ENCODE peak calls at places on chromosomes 13 and 19, in eight cellular contexts. One of them, this sample, is unnamed.

GRCh38 chr19:5154129-5154798 is 185.4 kb downstream of the KDM4B start:
- DNase-seq in upper lobe of right lung: peak
- DNase-seq in uterus: peak
- DNase-seq in progenitor cell of endocrine pancreas: peak
- DNase-seq in sigmoid colon: peak
- DNase-seq in cardiac fibroblast: peak
- DNase-seq in ascending aorta: no peak
- DNase-seq in astrocyte of the spinal cord: no peak
- DNase-seq in this sample: peak

GRCh38 chr13:36369268-36370107 is 23.3 kb upstream of the SPART start:
- DNase-seq in sigmoid colon: no peak
- DNase-seq in cardiac fibroblast: peak
- DNase-seq in astrocyte of the spinal cord: peak
- DNase-seq in ascending aorta: no peak
- DNase-seq in upper lobe of right lung: no peak
- DNase-seq in uterus: no peak
- DNase-seq in progenitor cell of endocrine pancreas: no peak
- DNase-seq in this sample: no peak

GRCh38 chr13:48892311-48892710 is 83.4 kb upstream of the FNDC3A start:
- DNase-seq in sigmoid colon: no peak
- DNase-seq in progenitor cell of endocrine pancreas: no peak
- DNase-seq in upper lobe of right lung: no peak
- DNase-seq in uterus: no peak
- DNase-seq in cardiac fibroblast: peak
- DNase-seq in astrocyte of the spinal cord: peak
- DNase-seq in ascending aorta: no peak
- DNase-seq in this sample: no peak

GRCh38 chr19:5225486-5226345 is 114.9 kb downstream of the PTPRS start:
- DNase-seq in progenitor cell of endocrine pancreas: peak
- DNase-seq in sigmoid colon: no peak
- DNase-seq in astrocyte of the spinal cord: no peak
- DNase-seq in upper lobe of right lung: no peak
- DNase-seq in uterus: no peak
- DNase-seq in cardiac fibroblast: no peak
- DNase-seq in ascending aorta: no peak
- DNase-seq in this sample: no peak

GRCh38 chr19:28075229-28075628 is 1137.7 kb downstream of the UQCRFS1 start:
- DNase-seq in progenitor cell of endocrine pancreas: no peak
- DNase-seq in uterus: no peak
- DNase-seq in ascending aorta: no peak
- DNase-seq in sigmoid colon: no peak
- DNase-seq in cardiac fibroblast: no peak
- DNase-seq in astrocyte of the spinal cord: no peak
- DNase-seq in upper lobe of right lung: no peak
- DNase-seq in this sample: no peak

GRCh38 chr19:7971553-7972520 is 28.4 kb upstream of the TIMM44 start:
- DNase-seq in progenitor cell of endocrine pancreas: no peak
- DNase-seq in upper lobe of right lung: no peak
- DNase-seq in astrocyte of the spinal cord: no peak
- DNase-seq in cardiac fibroblast: no peak
- DNase-seq in sigmoid colon: no peak
- DNase-seq in uterus: no peak
- DNase-seq in ascending aorta: no peak
- DNase-seq in this sample: no peak

GRCh38 chr13:104256701-104257100 is 1190.5 kb upstream of the SLC10A2 start:
- DNase-seq in sigmoid colon: no peak
- DNase-seq in progenitor cell of endocrine pancreas: no peak
- DNase-seq in ascending aorta: no peak
- DNase-seq in upper lobe of right lung: no peak
- DNase-seq in uterus: no peak
- DNase-seq in astrocyte of the spinal cord: no peak
- DNase-seq in cardiac fibroblast: no peak
- DNase-seq in this sample: no peak

GRCh38 chr19:51102991-51103390 is 5.2 kb downstream of the CTU1 start:
- DNase-seq in cardiac fibroblast: no peak
- DNase-seq in progenitor cell of endocrine pancreas: no peak
- DNase-seq in astrocyte of the spinal cord: no peak
- DNase-seq in upper lobe of right lung: no peak
- DNase-seq in sigmoid colon: no peak
- DNase-seq in ascending aorta: no peak
- DNase-seq in uterus: no peak
- DNase-seq in this sample: no peak

GRCh38 chr13:106156468-106156867 is 379.0 kb downstream of the EFNB2 start:
- DNase-seq in ascending aorta: no peak
- DNase-seq in uterus: no peak
- DNase-seq in sigmoid colon: no peak
- DNase-seq in astrocyte of the spinal cord: peak
- DNase-seq in upper lobe of right lung: no peak
- DNase-seq in cardiac fibroblast: peak
- DNase-seq in progenitor cell of endocrine pancreas: no peak
- DNase-seq in this sample: no peak

GRCh38 chr19:33508431-33508830 is 13.2 kb downstream of the PEPD start:
- DNase-seq in progenitor cell of endocrine pancreas: no peak
- DNase-seq in astrocyte of the spinal cord: no peak
- DNase-seq in sigmoid colon: no peak
- DNase-seq in ascending aorta: no peak
- DNase-seq in cardiac fibroblast: no peak
- DNase-seq in upper lobe of right lung: no peak
- DNase-seq in uterus: no peak
- DNase-seq in this sample: no peak

GRCh38 chr19:9073806-9074205 is 13.1 kb upstream of the OR1M1 start:
- DNase-seq in sigmoid colon: no peak
- DNase-seq in upper lobe of right lung: no peak
- DNase-seq in progenitor cell of endocrine pancreas: no peak
- DNase-seq in uterus: no peak
- DNase-seq in cardiac fibroblast: no peak
- DNase-seq in astrocyte of the spinal cord: no peak
- DNase-seq in ascending aorta: no peak
- DNase-seq in this sample: no peak

GRCh38 chr19:33678796-33679195 is 57.0 kb downstream of the CHST8 start:
- DNase-seq in sigmoid colon: peak
- DNase-seq in upper lobe of right lung: peak
- DNase-seq in progenitor cell of endocrine pancreas: no peak
- DNase-seq in astrocyte of the spinal cord: no peak
- DNase-seq in uterus: no peak
- DNase-seq in ascending aorta: no peak
- DNase-seq in cardiac fibroblast: no peak
- DNase-seq in this sample: no peak

GRCh38 chr19:7869453-7869909 is 4.7 kb downstream of the PRR36 start:
- DNase-seq in progenitor cell of endocrine pancreas: no peak
- DNase-seq in sigmoid colon: no peak
- DNase-seq in astrocyte of the spinal cord: no peak
- DNase-seq in cardiac fibroblast: peak
- DNase-seq in upper lobe of right lung: peak
- DNase-seq in uterus: peak
- DNase-seq in ascending aorta: no peak
- DNase-seq in this sample: peak

GRCh38 chr19:48511800-48512503 is at the start of gene LMTK3:
- DNase-seq in sigmoid colon: no peak
- DNase-seq in ascending aorta: no peak
- DNase-seq in astrocyte of the spinal cord: no peak
- DNase-seq in uterus: no peak
- DNase-seq in upper lobe of right lung: no peak
- DNase-seq in cardiac fibroblast: peak
- DNase-seq in progenitor cell of endocrine pancreas: no peak
- DNase-seq in this sample: no peak

GRCh38 chr13:102724923-102725322 is 30.1 kb upstream of the METTL21C start:
- DNase-seq in progenitor cell of endocrine pancreas: no peak
- DNase-seq in cardiac fibroblast: peak
- DNase-seq in astrocyte of the spinal cord: peak
- DNase-seq in uterus: no peak
- DNase-seq in sigmoid colon: no peak
- DNase-seq in upper lobe of right lung: no peak
- DNase-seq in ascending aorta: no peak
- DNase-seq in this sample: no peak

GRCh38 chr19:10096615-10096963 is 5.9 kb downstream of the ANGPTL6 start:
- DNase-seq in astrocyte of the spinal cord: no peak
- DNase-seq in upper lobe of right lung: no peak
- DNase-seq in progenitor cell of endocrine pancreas: no peak
- DNase-seq in ascending aorta: no peak
- DNase-seq in uterus: no peak
- DNase-seq in cardiac fibroblast: no peak
- DNase-seq in sigmoid colon: no peak
- DNase-seq in this sample: no peak

GRCh38 chr19:33804021-33804799 is 7.5 kb downstream of the KCTD15 start:
- DNase-seq in sigmoid colon: peak
- DNase-seq in ascending aorta: no peak
- DNase-seq in progenitor cell of endocrine pancreas: no peak
- DNase-seq in uterus: peak
- DNase-seq in cardiac fibroblast: peak
- DNase-seq in astrocyte of the spinal cord: peak
- DNase-seq in upper lobe of right lung: no peak
- DNase-seq in this sample: no peak

GRCh38 chr13:40306817-40307216 is 359.6 kb downstream of the FOXO1 start:
- DNase-seq in astrocyte of the spinal cord: no peak
- DNase-seq in cardiac fibroblast: no peak
- DNase-seq in ascending aorta: no peak
- DNase-seq in progenitor cell of endocrine pancreas: no peak
- DNase-seq in sigmoid colon: no peak
- DNase-seq in upper lobe of right lung: no peak
- DNase-seq in uterus: no peak
- DNase-seq in this sample: no peak

GRCh38 chr13:37349916-37350315 is 244.5 kb upstream of the CSNK1A1L start:
- DNase-seq in upper lobe of right lung: no peak
- DNase-seq in cardiac fibroblast: no peak
- DNase-seq in progenitor cell of endocrine pancreas: no peak
- DNase-seq in astrocyte of the spinal cord: no peak
- DNase-seq in uterus: no peak
- DNase-seq in ascending aorta: no peak
- DNase-seq in sigmoid colon: no peak
- DNase-seq in this sample: no peak

GRCh38 chr19:49400034-49400433 is 12.0 kb downstream of the KASH5 start:
- DNase-seq in cardiac fibroblast: no peak
- DNase-seq in sigmoid colon: no peak
- DNase-seq in ascending aorta: no peak
- DNase-seq in progenitor cell of endocrine pancreas: no peak
- DNase-seq in astrocyte of the spinal cord: no peak
- DNase-seq in upper lobe of right lung: no peak
- DNase-seq in uterus: no peak
- DNase-seq in this sample: no peak

GRCh38 chr13:111153977-111154332 is 38.8 kb downstream of the ARHGEF7 start:
- DNase-seq in astrocyte of the spinal cord: no peak
- DNase-seq in cardiac fibroblast: no peak
- DNase-seq in ascending aorta: no peak
- DNase-seq in sigmoid colon: peak
- DNase-seq in progenitor cell of endocrine pancreas: peak
- DNase-seq in upper lobe of right lung: no peak
- DNase-seq in uterus: no peak
- DNase-seq in this sample: no peak
- TF ChIP-seq CTCF in astrocyte of the spinal cord: no peak
- TF ChIP-seq CTCF in cardiac fibroblast: peak
- TF ChIP-seq CTCF in ascending aorta: peak
- TF ChIP-seq CTCF in sigmoid colon: peak
- TF ChIP-seq CTCF in progenitor cell of endocrine pancreas: peak
- TF ChIP-seq CTCF in upper lobe of right lung: peak
- TF ChIP-seq CTCF in uterus: no peak
- TF ChIP-seq CTCF in this sample: no peak

DNA sequence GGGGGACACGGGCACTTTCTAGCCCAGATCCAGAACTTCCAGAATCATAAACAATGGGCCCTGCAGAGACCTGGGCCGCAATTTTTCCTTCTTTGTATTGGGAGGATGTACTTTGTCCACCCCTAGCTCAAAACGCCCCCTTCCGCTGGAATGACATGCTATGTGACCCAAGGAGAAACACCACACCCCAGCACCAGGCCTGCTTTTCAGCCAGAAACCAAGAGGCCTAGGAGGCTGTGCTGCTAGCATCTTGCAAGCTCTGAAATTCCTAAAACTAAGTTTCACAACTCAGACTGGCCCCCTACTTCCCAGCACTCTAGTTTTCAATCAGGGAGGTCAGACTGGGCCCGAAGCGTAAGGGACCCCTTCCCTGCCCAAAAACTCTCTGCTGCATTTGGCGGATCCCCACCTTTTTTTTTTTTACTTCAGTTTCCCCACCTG is 538 bp downstream of the LSM4 start:
- DNase-seq in ascending aorta: no peak
- DNase-seq in upper lobe of right lung: no peak
- DNase-seq in sigmoid colon: no peak
- DNase-seq in cardiac fibroblast: peak
- DNase-seq in progenitor cell of endocrine pancreas: no peak
- DNase-seq in astrocyte of the spinal cord: peak
- DNase-seq in uterus: no peak
- DNase-seq in this sample: no peak
- TF ChIP-seq CTCF in ascending aorta: no peak
- TF ChIP-seq CTCF in upper lobe of right lung: no peak
- TF ChIP-seq CTCF in sigmoid colon: no peak
- TF ChIP-seq CTCF in cardiac fibroblast: peak
- TF ChIP-seq CTCF in progenitor cell of endocrine pancreas: peak
- TF ChIP-seq CTCF in astrocyte of the spinal cord: peak
- TF ChIP-seq CTCF in uterus: no peak
- TF ChIP-seq CTCF in this sample: no peak

GRCh38 chr13:98650376-98651107 is 73.6 kb upstream of the STK24 start:
- DNase-seq in progenitor cell of endocrine pancreas: no peak
- DNase-seq in sigmoid colon: no peak
- DNase-seq in cardiac fibroblast: no peak
- DNase-seq in uterus: no peak
- DNase-seq in ascending aorta: no peak
- DNase-seq in astrocyte of the spinal cord: no peak
- DNase-seq in upper lobe of right lung: no peak
- DNase-seq in this sample: no peak
- TF ChIP-seq CTCF in progenitor cell of endocrine pancreas: no peak
- TF ChIP-seq CTCF in sigmoid colon: no peak
- TF ChIP-seq CTCF in cardiac fibroblast: no peak
- TF ChIP-seq CTCF in uterus: no peak
- TF ChIP-seq CTCF in ascending aorta: no peak
- TF ChIP-seq CTCF in astrocyte of the spinal cord: no peak
- TF ChIP-seq CTCF in upper lobe of right lung: no peak
- TF ChIP-seq CTCF in this sample: no peak

GRCh38 chr19:14580623-14581237 is 2.2 kb upstream of the CLEC17A start:
- DNase-seq in ascending aorta: no peak
- DNase-seq in astrocyte of the spinal cord: no peak
- DNase-seq in progenitor cell of endocrine pancreas: no peak
- DNase-seq in sigmoid colon: no peak
- DNase-seq in upper lobe of right lung: no peak
- DNase-seq in uterus: no peak
- DNase-seq in cardiac fibroblast: no peak
- DNase-seq in this sample: no peak
- TF ChIP-seq CTCF in ascending aorta: no peak
- TF ChIP-seq CTCF in astrocyte of the spinal cord: no peak
- TF ChIP-seq CTCF in progenitor cell of endocrine pancreas: no peak
- TF ChIP-seq CTCF in sigmoid colon: no peak
- TF ChIP-seq CTCF in upper lobe of right lung: no peak
- TF ChIP-seq CTCF in uterus: no peak
- TF ChIP-seq CTCF in cardiac fibroblast: no peak
- TF ChIP-seq CTCF in this sample: no peak

GRCh38 chr13:114259974-114260373 is 21.4 kb upstream of the UPF3A start:
- DNase-seq in upper lobe of right lung: no peak
- DNase-seq in astrocyte of the spinal cord: no peak
- DNase-seq in progenitor cell of endocrine pancreas: no peak
- DNase-seq in uterus: no peak
- DNase-seq in ascending aorta: no peak
- DNase-seq in sigmoid colon: no peak
- DNase-seq in cardiac fibroblast: no peak
- DNase-seq in this sample: no peak
- TF ChIP-seq CTCF in upper lobe of right lung: no peak
- TF ChIP-seq CTCF in astrocyte of the spinal cord: no peak
- TF ChIP-seq CTCF in progenitor cell of endocrine pancreas: no peak
- TF ChIP-seq CTCF in uterus: no peak
- TF ChIP-seq CTCF in ascending aorta: no peak
- TF ChIP-seq CTCF in sigmoid colon: no peak
- TF ChIP-seq CTCF in cardiac fibroblast: no peak
- TF ChIP-seq CTCF in this sample: no peak